ENCODE peak calls at places on chromosome 21, in ten cellular contexts. L is GM13977; B is sigmoid colon; Y is stimulated activated CD4-positive, alpha-beta T cell treated with anti-CD3 and anti-CD28 coated beads, Interleukin-1b, Interleukin-23, amount 100 ng/mL, for 24 hours; W is mammary epithelial cell; S is heart left ventricle; D is kidney tubule cell; G is amniotic stem cell; J is nephron progenitor cell; M is CD4-positive, alpha-beta memory T cell. R is an unnamed sample.

GRCh38 chr21:36749935-36750578 is 51.1 kb downstream of the SIM2 start:
- DNase-seq in L (no peak), B (no peak), Y (no peak), W (no peak), S (no peak), D (peak), G (no peak), J (peak), M (no peak), R (no peak)

GRCh38 chr21:43613755-43614638 is 45.3 kb downstream of the HSF2BP start:
- DNase-seq in L (peak), B (no peak), Y (no peak), W (no peak), S (no peak), D (no peak), G (no peak), J (no peak), M (no peak), R (no peak)

GRCh38 chr21:30209571-30209970 is 6.3 kb downstream of the CLDN8 start:
- DNase-seq in L (no peak), B (no peak), Y (no peak), W (no peak), S (no peak), D (no peak), G (no peak), J (no peak), M (no peak), R (no peak)

GRCh38 chr21:32371913-32372314 is 20.9 kb downstream of the URB1 start:
- DNase-seq in L (no peak), B (peak), Y (no peak), W (peak), S (no peak), D (peak), G (no peak), J (no peak), M (no peak), R (no peak)

GRCh38 chr21:25424045-25424444 is 183.2 kb downstream of the MRPL39 start:
- DNase-seq in L (no peak), B (no peak), Y (no peak), W (no peak), S (no peak), D (no peak), G (no peak), J (no peak), M (no peak), R (no peak)

GRCh38 chr21:34604556-34604955 is 10.4 kb downstream of the RCAN1 start:
- DNase-seq in L (no peak), B (no peak), Y (no peak), W (no peak), S (no peak), D (no peak), G (no peak), J (no peak), M (no peak), R (no peak)

GRCh38 chr21:27206368-27206982 is 239.6 kb upstream of the ADAMTS5 start:
- DNase-seq in L (no peak), B (no peak), Y (no peak), W (no peak), S (no peak), D (peak), G (no peak), J (no peak), M (no peak), R (no peak)

GRCh38 chr21:46048926-46049889 is 48.7 kb upstream of the COL6A2 start:
- DNase-seq in L (no peak), B (peak), Y (no peak), W (peak), S (peak), D (no peak), G (peak), J (no peak), M (no peak), R (peak)

GRCh38 chr21:32624726-32625125 is 12.5 kb upstream of the CFAP298 start:
- DNase-seq in L (peak), B (no peak), Y (no peak), W (peak), S (no peak), D (peak), G (no peak), J (no peak), M (no peak), R (no peak)

GRCh38 chr21:34908424-34909055 is 140.6 kb downstream of the RUNX1 start:
- DNase-seq in L (no peak), B (peak), Y (no peak), W (no peak), S (no peak), D (no peak), G (no peak), J (no peak), M (no peak), R (no peak)